ENCODE peak calls at places on chromosomes 7 and 10, in nine cellular contexts. Q, E, M, F, Z, B, C, R and A are unnamed samples.

GRCh38 chr7:75823198-75823910 is 9.7 kb upstream of the CCL24 start:
- DNase-seq in Q (no peak), E (no peak), M (no peak), F (no peak), Z (no peak), B (peak), C (peak), R (no peak), A (no peak)

GRCh38 chr10:124562425-124563060 is 100.9 kb downstream of the LHPP start:
- DNase-seq in Q (no peak), E (no peak), M (no peak), F (no peak), Z (no peak), B (peak), C (no peak), R (no peak), A (no peak)

GRCh38 chr7:39735903-39736302 is 112.5 kb downstream of the RALA start:
- DNase-seq in Q (no peak), E (no peak), M (no peak), F (no peak), Z (no peak), B (no peak), C (no peak), R (peak), A (no peak)

GRCh38 chr10:108469940-108470339 is 1305.4 kb upstream of the SORCS1 start:
- DNase-seq in Q (no peak), E (no peak), M (no peak), F (no peak), Z (no peak), B (no peak), C (no peak), R (no peak), A (no peak)

GRCh38 chr7:16455591-16455990 is 9.9 kb downstream of the SOSTDC1 start:
- DNase-seq in Q (no peak), E (no peak), M (no peak), F (no peak), Z (no peak), B (no peak), C (no peak), R (no peak), A (no peak)

GRCh38 chr7:16916111-16916639 is 34.4 kb upstream of the AGR3 start:
- DNase-seq in Q (no peak), E (no peak), M (no peak), F (no peak), Z (no peak), B (peak), C (peak), R (peak), A (no peak)

GRCh38 chr7:36390199-36391090 is 783 bp downstream of the ANLN start:
- DNase-seq in Q (no peak), E (peak), M (peak), F (peak), Z (peak), B (peak), C (peak), R (peak), A (no peak)

GRCh38 chr7:107961399-107961798 is 41.6 kb downstream of the LAMB1 start:
- DNase-seq in Q (no peak), E (no peak), M (no peak), F (peak), Z (no peak), B (peak), C (no peak), R (no peak), A (no peak)

GRCh38 chr10:112875474-112876267 is 74.4 kb upstream of the TCF7L2 start:
- DNase-seq in Q (no peak), E (no peak), M (no peak), F (no peak), Z (no peak), B (peak), C (peak), R (peak), A (no peak)

GRCh38 chr10:73998623-73999622 is 1.0 kb downstream of the VCL start:
- DNase-seq in Q (peak), E (no peak), M (peak), F (peak), Z (no peak), B (peak), C (peak), R (peak), A (no peak)

GRCh38 chr10:72784551-72785421 is 92.8 kb downstream of the MCU start:
- DNase-seq in Q (no peak), E (no peak), M (no peak), F (peak), Z (no peak), B (peak), C (peak), R (peak), A (no peak)

GRCh38 chr10:103284170-103284569 is 7.2 kb downstream of the INA start:
- DNase-seq in Q (no peak), E (no peak), M (no peak), F (no peak), Z (no peak), B (peak), C (no peak), R (no peak), A (no peak)

GRCh38 chr7:155398944-155399343 is 59.0 kb upstream of the EN2 start:
- DNase-seq in Q (no peak), E (no peak), M (no peak), F (no peak), Z (no peak), B (no peak), C (peak), R (no peak), A (no peak)

GRCh38 chr10:127117125-127117524 is 79.3 kb downstream of the INSYN2A start:
- DNase-seq in Q (no peak), E (no peak), M (no peak), F (no peak), Z (no peak), B (peak), C (peak), R (peak), A (no peak)

GRCh38 chr10:77925795-77926565 is 575 bp downstream of the DLG5 start:
- DNase-seq in Q (peak), E (peak), M (peak), F (peak), Z (no peak), B (peak), C (peak), R (no peak), A (peak)

GRCh38 chr10:82551501-82551900 is 676.5 kb downstream of the NRG3 start:
- DNase-seq in Q (no peak), E (no peak), M (no peak), F (no peak), Z (no peak), B (no peak), C (no peak), R (no peak), A (no peak)

GRCh38 chr7:110522061-110522750 is 568.7 kb upstream of the LRRN3 start:
- DNase-seq in Q (no peak), E (no peak), M (no peak), F (no peak), Z (no peak), B (no peak), C (no peak), R (peak), A (no peak)

GRCh38 chr7:87628780-87629569 is 777 bp downstream of the RUNDC3B start:
- DNase-seq in Q (peak), E (peak), M (peak), F (peak), Z (peak), B (no peak), C (peak), R (no peak), A (peak)

GRCh38 chr7:124762611-124763143 is 2.9 kb downstream of the GPR37 start:
- DNase-seq in Q (no peak), E (no peak), M (no peak), F (no peak), Z (no peak), B (no peak), C (no peak), R (peak), A (no peak)

GRCh38 chr7:137642467-137642866 is 204.3 kb downstream of the DGKI start:
- DNase-seq in Q (no peak), E (no peak), M (no peak), F (no peak), Z (no peak), B (peak), C (no peak), R (peak), A (no peak)

GRCh38 chr10:16529853-16530252 is 8.2 kb upstream of the C1QL3 start:
- DNase-seq in Q (no peak), E (no peak), M (no peak), F (no peak), Z (no peak), B (no peak), C (no peak), R (no peak), A (no peak)

GRCh38 chr7:80379034-80379433 is 132.8 kb downstream of the GNAT3 start:
- DNase-seq in Q (no peak), E (no peak), M (no peak), F (no peak), Z (no peak), B (peak), C (no peak), R (peak), A (no peak)

GRCh38 chr7:153012203-153012602 is 252.7 kb downstream of the ACTR3B start:
- DNase-seq in Q (no peak), E (no peak), M (no peak), F (no peak), Z (no peak), B (no peak), C (no peak), R (no peak), A (no peak)

GRCh38 chr7:131327049-131327625 is 539 bp upstream of the MKLN1 start:
- DNase-seq in Q (peak), E (peak), M (no peak), F (no peak), Z (no peak), B (peak), C (peak), R (peak), A (peak)

GRCh38 chr10:87589653-87590052 is 70.0 kb upstream of the PAPSS2 start:
- DNase-seq in Q (no peak), E (no peak), M (no peak), F (no peak), Z (no peak), B (no peak), C (no peak), R (peak), A (no peak)

GRCh38 chr7:151735854-151736402 is 141.0 kb downstream of the PRKAG2 start:
- DNase-seq in Q (no peak), E (no peak), M (no peak), F (no peak), Z (no peak), B (no peak), C (no peak), R (no peak), A (no peak)

GRCh38 chr10:133461841-133462240 is 8.1 kb downstream of the SCART1 start:
- DNase-seq in Q (no peak), E (no peak), M (peak), F (no peak), Z (no peak), B (no peak), C (no peak), R (no peak), A (peak)

GRCh38 chr7:23072043-23072442 is 33.5 kb upstream of the KLHL7 start:
- DNase-seq in Q (no peak), E (no peak), M (no peak), F (no peak), Z (no peak), B (no peak), C (no peak), R (peak), A (no peak)

GRCh38 chr10:94639902-94640301 is 43.6 kb upstream of the CYP2C18 start:
- DNase-seq in Q (no peak), E (no peak), M (no peak), F (no peak), Z (no peak), B (no peak), C (no peak), R (no peak), A (no peak)
- TF ChIP-seq CTCF in Q (no peak), E (no peak), M (no peak), F (no peak), Z (no peak), B (no peak), C (no peak), R (no peak), A (no peak)

DNA sequence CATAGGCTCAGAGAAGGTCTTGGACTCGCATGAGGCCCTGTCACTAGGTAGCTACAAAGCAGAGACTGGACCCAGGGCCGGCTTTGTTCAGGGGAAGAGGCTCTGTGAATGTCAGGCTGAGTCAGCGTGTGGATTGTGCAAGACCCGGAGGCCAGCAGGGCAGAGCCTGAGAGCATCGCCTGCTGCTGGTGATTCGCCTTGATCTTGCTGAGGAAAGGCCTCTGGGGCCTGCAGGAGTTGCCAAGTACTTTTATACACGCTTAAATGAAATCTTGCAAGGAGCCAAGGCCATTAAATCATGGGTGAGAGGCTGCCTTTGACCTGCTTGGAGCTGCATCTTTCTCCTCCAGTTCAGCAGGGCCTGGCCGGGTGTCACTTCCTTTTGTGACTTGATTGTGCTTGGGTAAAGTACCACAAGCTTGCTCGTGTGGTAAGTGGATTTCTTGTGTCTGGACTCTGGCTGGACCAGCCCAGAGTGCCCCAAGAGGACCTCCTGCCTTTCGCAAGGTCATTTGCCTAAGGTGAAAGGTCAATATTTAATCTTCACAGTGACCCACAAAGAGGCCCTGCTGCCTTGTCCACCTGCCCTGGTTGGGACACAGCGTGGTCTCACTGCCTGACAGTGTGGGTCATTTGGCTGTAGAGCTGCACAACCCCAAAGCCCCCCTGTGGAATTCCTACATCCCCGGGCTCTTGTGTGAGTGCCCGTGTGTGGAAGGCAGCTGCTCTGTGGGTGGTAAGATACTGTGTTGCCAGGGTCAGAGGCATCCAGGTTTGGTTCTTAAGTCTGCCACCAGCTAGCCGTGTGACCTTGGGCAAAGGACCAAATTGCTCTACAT is 38.6 kb upstream of the SH2D4B start:
- DNase-seq in Q (no peak), E (no peak), M (no peak), F (peak), Z (peak), B (peak), C (peak), R (peak), A (no peak)
- TF ChIP-seq CTCF in Q (no peak), E (no peak), M (peak), F (no peak), Z (no peak), B (no peak), C (no peak), R (no peak), A (no peak)

DNA sequence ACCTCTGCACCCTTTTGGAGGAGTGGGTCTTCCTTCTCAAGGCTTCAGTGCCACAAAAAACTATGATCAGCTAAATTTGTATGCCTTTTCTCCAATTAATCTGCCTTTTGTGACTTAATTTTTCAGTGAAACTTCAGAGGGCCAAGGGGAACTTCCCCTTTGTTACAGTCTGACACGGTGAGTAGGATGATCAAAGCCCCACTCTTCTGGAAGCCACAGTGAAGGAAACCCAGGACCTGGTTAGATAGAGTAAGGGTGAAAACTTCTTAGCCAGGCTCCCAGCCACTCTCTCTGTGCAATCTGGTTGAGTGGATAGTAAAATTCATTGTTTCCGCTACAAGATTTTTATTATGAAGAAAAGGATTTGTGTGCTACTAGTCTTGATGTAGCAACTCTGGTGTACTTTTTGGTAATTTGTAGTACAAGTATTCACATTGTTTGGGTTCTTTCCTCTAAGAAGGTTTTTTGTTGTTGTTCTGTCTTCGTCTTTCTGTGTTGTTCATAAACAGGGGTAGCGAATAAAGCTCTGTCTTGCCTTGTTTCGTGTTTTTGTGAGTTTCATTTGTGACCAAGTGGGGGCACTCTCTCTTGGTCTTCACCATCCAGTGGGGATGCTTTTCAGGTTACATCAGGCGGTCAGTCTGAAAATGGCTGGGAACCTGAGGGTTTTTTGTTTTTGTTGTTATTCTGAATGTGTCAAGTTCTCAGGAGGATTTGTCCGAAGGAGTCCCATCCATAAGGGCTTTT is 268.5 kb upstream of the NPSR1 start:
- DNase-seq in Q (no peak), E (no peak), M (no peak), F (no peak), Z (no peak), B (no peak), C (no peak), R (no peak), A (no peak)
- TF ChIP-seq CTCF in Q (no peak), E (no peak), M (no peak), F (no peak), Z (no peak), B (no peak), C (no peak), R (no peak), A (no peak)

GRCh38 chr10:123044391-123044790 is 35.6 kb downstream of the ACADSB start:
- DNase-seq in Q (no peak), E (no peak), M (no peak), F (no peak), Z (no peak), B (peak), C (no peak), R (peak), A (no peak)
- TF ChIP-seq CTCF in Q (no peak), E (peak), M (no peak), F (no peak), Z (no peak), B (peak), C (peak), R (peak), A (no peak)

DNA sequence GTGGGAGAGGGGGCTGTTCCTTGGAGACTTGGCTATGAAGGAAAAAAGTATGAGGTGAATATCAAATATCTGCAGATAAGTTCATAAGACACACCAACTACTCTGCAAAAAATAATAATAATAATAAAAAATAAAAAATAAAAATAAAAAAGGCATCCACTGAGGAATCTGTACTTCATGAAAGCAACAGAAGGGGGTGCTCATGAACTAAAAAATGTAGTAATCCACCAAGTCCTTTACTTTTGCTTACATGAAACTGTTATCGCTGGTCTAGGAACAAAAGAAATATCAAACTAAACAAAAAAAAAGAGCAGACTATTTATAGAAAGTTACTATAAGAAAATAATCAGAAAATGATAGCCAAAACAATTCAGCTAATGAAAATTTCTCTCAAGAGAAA is 579.0 kb downstream of the PHTF2 start:
- DNase-seq in Q (no peak), E (no peak), M (no peak), F (no peak), Z (no peak), B (no peak), C (no peak), R (no peak), A (no peak)
- TF ChIP-seq CTCF in Q (no peak), E (peak), M (no peak), F (no peak), Z (no peak), B (no peak), C (no peak), R (no peak), A (no peak)

DNA sequence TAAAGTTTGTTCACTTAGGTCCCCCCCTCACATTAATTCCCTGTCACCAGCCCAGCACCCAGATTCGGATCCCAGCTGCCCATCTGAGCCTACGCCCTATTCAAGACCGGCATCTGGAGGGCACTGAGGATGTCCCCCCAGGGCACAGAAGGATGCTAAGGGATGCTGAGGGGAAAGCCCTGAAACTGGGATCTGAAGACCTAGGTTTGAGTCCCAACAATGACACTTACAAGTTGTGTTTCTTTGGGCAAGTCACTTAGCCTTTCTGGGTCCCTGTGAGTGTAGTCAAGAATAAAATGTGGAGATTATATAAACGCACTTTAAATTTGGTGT is 3.8 kb upstream of the MARVELD1 start:
- DNase-seq in Q (no peak), E (no peak), M (no peak), F (no peak), Z (no peak), B (no peak), C (no peak), R (no peak), A (no peak)
- TF ChIP-seq CTCF in Q (peak), E (no peak), M (no peak), F (no peak), Z (peak), B (no peak), C (no peak), R (no peak), A (no peak)

DNA sequence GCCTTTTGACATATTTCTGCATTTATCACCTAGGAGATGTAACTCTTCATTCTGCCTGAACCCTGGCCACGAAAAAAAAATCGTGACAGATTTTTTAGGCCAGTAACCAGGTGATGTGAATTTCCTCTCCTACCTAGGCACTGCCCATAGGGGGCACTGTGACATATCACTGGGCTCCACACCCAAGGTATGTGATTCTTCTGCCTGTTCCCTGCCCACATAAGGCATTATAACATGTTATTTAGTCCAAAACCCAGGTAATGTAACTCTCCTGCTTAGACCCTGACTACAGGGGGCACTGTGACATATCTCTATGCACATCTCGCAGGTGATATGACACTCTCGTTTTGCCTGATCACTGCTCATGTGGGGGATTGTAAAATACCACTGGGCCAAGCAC is 29.5 kb upstream of the ZNF107 start:
- DNase-seq in Q (no peak), E (no peak), M (no peak), F (no peak), Z (no peak), B (no peak), C (no peak), R (no peak), A (no peak)
- TF ChIP-seq CTCF in Q (no peak), E (peak), M (no peak), F (no peak), Z (no peak), B (peak), C (no peak), R (no peak), A (no peak)

GRCh38 chr7:29115130-29115529 is 31.2 kb downstream of the CPVL start:
- DNase-seq in Q (no peak), E (no peak), M (no peak), F (no peak), Z (no peak), B (peak), C (no peak), R (no peak), A (no peak)

GRCh38 chr7:29115753-29116152 is 30.6 kb downstream of the CPVL start:
- DNase-seq in Q (no peak), E (no peak), M (no peak), F (no peak), Z (no peak), B (no peak), C (no peak), R (no peak), A (no peak)

GRCh38 chr7:29116361-29116760 is 30.0 kb downstream of the CPVL start:
- DNase-seq in Q (no peak), E (no peak), M (no peak), F (no peak), Z (no peak), B (no peak), C (no peak), R (no peak), A (no peak)

GRCh38 chr7:29119538-29119937 is 26.8 kb downstream of the CPVL start:
- DNase-seq in Q (no peak), E (no peak), M (no peak), F (no peak), Z (no peak), B (no peak), C (no peak), R (no peak), A (no peak)

GRCh38 chr7:29116801-29117200 is 29.5 kb downstream of the CPVL start:
- DNase-seq in Q (no peak), E (no peak), M (no peak), F (no peak), Z (no peak), B (no peak), C (no peak), R (no peak), A (no peak)
- TF ChIP-seq CTCF in Q (no peak), E (no peak), M (no peak), F (no peak), Z (no peak), B (no peak), C (no peak), R (no peak), A (no peak)